ENCODE peak calls at places on chromosomes 5 and 9, in four cellular contexts. J is K562, V is GM12878, K is WTC11. L is an unnamed sample.

GRCh38 chr9:82168585-82168984 is 180.0 kb downstream of the SPATA31D1 start:
- DNase-seq in J (no peak), V (no peak), K (no peak), L (no peak)

GRCh38 chr9:112793213-112793810 is 42.8 kb downstream of the SNX30 start:
- DNase-seq in J (peak), V (peak), K (peak), L (peak)

GRCh38 chr5:160165137-160166068 is 46.2 kb upstream of the PWWP2A start:
- DNase-seq in J (peak), V (no peak), K (peak), L (peak)

GRCh38 chr5:1725641-1726468 is 73.8 kb downstream of the MRPL36 start:
- DNase-seq in J (peak), V (no peak), K (peak), L (no peak)

GRCh38 chr5:81315830-81316229 is 14.4 kb downstream of the ZCCHC9 start:
- DNase-seq in J (no peak), V (no peak), K (no peak), L (no peak)

GRCh38 chr9:98121096-98121495 is 2.1 kb upstream of the TRIM14 start:
- DNase-seq in J (peak), V (no peak), K (no peak), L (no peak)

GRCh38 chr9:91795500-91796241 is 154.4 kb downstream of the ROR2 start:
- DNase-seq in J (no peak), V (no peak), K (no peak), L (no peak)

GRCh38 chr5:137880313-137880712 is 8.9 kb upstream of the PKD2L2 start:
- DNase-seq in J (no peak), V (no peak), K (no peak), L (no peak)

GRCh38 chr9:546235-546634 is 295.3 kb upstream of the DMRT1 start:
- DNase-seq in J (no peak), V (no peak), K (no peak), L (no peak)

GRCh38 chr5:65141487-65141886 is 340.2 kb downstream of the ADAMTS6 start:
- DNase-seq in J (no peak), V (no peak), K (no peak), L (no peak)

GRCh38 chr5:69522035-69522434 is 29.4 kb downstream of the OCLN start:
- DNase-seq in J (no peak), V (no peak), K (no peak), L (no peak)

DNA sequence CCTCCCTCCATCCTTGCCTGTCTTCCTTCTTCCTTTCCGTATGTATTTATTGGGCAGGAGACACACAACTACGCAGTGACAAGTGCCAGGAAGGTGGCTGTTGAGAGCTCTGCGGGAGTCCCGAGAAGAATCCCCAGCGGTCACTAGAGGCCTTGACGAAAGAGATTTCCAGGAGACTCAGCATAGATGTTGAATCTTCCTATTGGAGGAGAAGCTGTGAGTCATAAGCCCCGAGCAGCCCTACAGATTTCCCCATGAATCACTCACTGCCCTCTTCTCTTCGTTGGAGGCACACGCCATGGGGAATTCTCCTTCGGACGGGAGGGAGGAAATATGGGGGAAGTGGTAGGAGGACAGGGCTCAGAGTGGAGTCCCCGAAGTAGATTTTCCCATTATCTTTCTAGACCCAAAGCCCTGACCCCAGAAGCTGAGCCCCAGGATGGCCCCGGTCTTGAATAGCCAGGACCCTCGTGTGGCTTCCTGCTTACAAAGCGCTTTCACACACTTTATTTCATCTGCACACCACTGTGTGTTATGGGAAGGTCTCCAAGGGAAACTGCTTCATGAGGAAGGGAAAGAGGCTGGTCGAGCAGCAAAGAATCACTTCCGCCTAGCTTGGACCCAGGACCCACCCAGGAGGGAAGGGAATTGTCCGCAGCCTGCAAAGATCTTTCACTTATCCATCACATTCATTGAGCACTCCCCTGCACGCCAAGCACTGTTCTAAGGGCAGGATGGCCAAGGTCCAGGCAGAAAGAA is 12.7 kb downstream of the DUSP1 start:
- DNase-seq in J (peak), V (no peak), K (no peak), L (no peak)
- TF ChIP-seq USF1 in J (no peak), V (no peak), K (no peak), L (no peak)

GRCh38 chr9:22203371-22204138 is 194.4 kb upstream of the CDKN2B start:
- DNase-seq in J (no peak), V (no peak), K (no peak), L (no peak)
- TF ChIP-seq USF1 in J (no peak), V (no peak), K (no peak), L (no peak)

GRCh38 chr5:173119719-173120118 is 24.6 kb upstream of the BNIP1 start:
- DNase-seq in J (no peak), V (no peak), K (no peak), L (no peak)

DNA sequence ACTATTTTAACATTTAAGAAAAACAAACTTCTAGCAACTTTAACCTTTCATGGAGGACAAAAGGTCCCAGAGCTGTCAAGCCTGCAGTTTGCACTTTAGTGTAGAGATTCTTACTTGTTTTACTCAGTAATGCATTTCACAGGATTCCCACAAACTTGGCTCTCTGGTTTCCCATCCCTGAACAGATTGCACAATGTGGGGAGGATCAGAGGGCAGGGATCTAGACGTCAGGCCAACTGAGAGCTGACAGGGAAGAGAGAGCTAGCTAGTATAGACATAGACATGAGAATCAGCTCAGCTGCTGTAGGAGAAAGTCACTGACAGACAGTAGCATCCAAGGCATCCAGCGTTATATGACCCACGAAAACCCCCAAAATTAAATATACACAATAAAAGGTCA is 20.9 kb upstream of the BNIP1 start:
- DNase-seq in J (no peak), V (no peak), K (no peak), L (no peak)
- TF ChIP-seq USF1 in J (no peak), V (no peak), K (no peak), L (no peak)

GRCh38 chr9:84146893-84147705 is 166.5 kb downstream of the RMI1 start:
- DNase-seq in J (no peak), V (no peak), K (no peak), L (no peak)
- TF ChIP-seq USF1 in J (no peak), V (no peak), K (no peak), L (no peak)

GRCh38 chr9:114417511-114417910 is 29.7 kb upstream of the AKNA start:
- DNase-seq in J (no peak), V (no peak), K (no peak), L (no peak)
- TF ChIP-seq USF1 in J (no peak), V (no peak), K (no peak), L (no peak)